ENCODE peak calls at places on chromosomes 2 and 18, in five cellular contexts. A is cardiac fibroblast, H is fibroblast of lung, F is fibroblast of pulmonary artery, Y is HCT116. D is an unnamed sample.

GRCh38 chr18:3323900-3324299 is 62.0 kb downstream of the MYL12B start:
- DNase-seq in A (peak; percentile 48), H (peak; percentile 32), F (peak; percentile 44), Y (no peak), D (no peak)

GRCh38 chr18:5058768-5059539 is 138.1 kb downstream of the AKAIN1 start:
- DNase-seq in A (peak; percentile 2), H (no peak), F (no peak), Y (no peak), D (no peak)

GRCh38 chr2:232698552-232699091 is 1.5 kb downstream of the GIGYF2 start:
- DNase-seq in A (peak; percentile 9), H (no peak), F (no peak), Y (no peak), D (no peak)

GRCh38 chr2:174362949-174363348 is 28.2 kb downstream of the SP9 start:
- DNase-seq in A (no peak), H (no peak), F (no peak), Y (no peak), D (no peak)

GRCh38 chr2:217923007-217923686 is 79.6 kb downstream of the TNS1 start:
- DNase-seq in A (no peak), H (no peak), F (no peak), Y (no peak), D (no peak)

GRCh38 chr2:62216616-62217015 is 20.7 kb downstream of the B3GNT2 start:
- DNase-seq in A (peak; percentile 90), H (peak; percentile 90), F (peak; percentile 92), Y (no peak), D (no peak)

GRCh38 chr2:171711351-171711750 is 24.1 kb downstream of the DYNC1I2 start:
- DNase-seq in A (peak; percentile 24), H (no peak), F (peak; percentile 46), Y (no peak), D (no peak)

GRCh38 chr2:111139637-111140317 is 19.1 kb downstream of the BCL2L11 start:
- DNase-seq in A (no peak), H (no peak), F (no peak), Y (no peak), D (no peak)

GRCh38 chr2:218255441-218255840 is 5.4 kb upstream of the GPBAR1 start:
- DNase-seq in A (no peak), H (peak; percentile 46), F (peak; percentile 28), Y (no peak), D (no peak)

GRCh38 chr2:238525990-238526389 is 99.3 kb downstream of the ASB1 start:
- DNase-seq in A (no peak), H (no peak), F (no peak), Y (no peak), D (no peak)

GRCh38 chr2:40957508-40957907 is 505.6 kb upstream of the SLC8A1 start:
- DNase-seq in A (peak; percentile 40), H (no peak), F (peak; percentile 76), Y (no peak), D (no peak)

GRCh38 chr2:107337209-107337898 is 451.4 kb upstream of the ST6GAL2 start:
- DNase-seq in A (peak; percentile 81), H (peak; percentile 16), F (peak; percentile 54), Y (no peak), D (no peak)

GRCh38 chr2:3076848-3077735 is 300.5 kb downstream of the EIPR1 start:
- DNase-seq in A (no peak), H (no peak), F (no peak), Y (no peak), D (peak; percentile 57)

GRCh38 chr2:39573276-39573675 is 92.4 kb upstream of the TMEM178A start:
- DNase-seq in A (no peak), H (no peak), F (no peak), Y (no peak), D (no peak)

GRCh38 chr2:3581367-3582262 is 6.6 kb downstream of the RPS7 start:
- DNase-seq in A (no peak), H (no peak), F (no peak), Y (no peak), D (no peak)

GRCh38 chr2:169526451-169526850 is 16.9 kb downstream of the KLHL41 start:
- DNase-seq in A (no peak), H (no peak), F (no peak), Y (no peak), D (no peak)

GRCh38 chr2:32136097-32136496 is 29.6 kb upstream of the SLC30A6 start:
- DNase-seq in A (no peak), H (no peak), F (no peak), Y (no peak), D (no peak)

GRCh38 chr18:12821408-12821807 is 62.6 kb downstream of the PTPN2 start:
- DNase-seq in A (no peak), H (no peak), F (no peak), Y (no peak), D (no peak)

GRCh38 chr2:241620419-241620769 is 16.6 kb downstream of the THAP4 start:
- DNase-seq in A (peak; percentile 7), H (peak; percentile 43), F (no peak), Y (peak; percentile 33), D (no peak)

GRCh38 chr2:217695033-217695520 is 307.7 kb downstream of the TNS1 start:
- DNase-seq in A (peak; percentile 83), H (peak; percentile 88), F (peak; percentile 82), Y (no peak), D (no peak)

GRCh38 chr2:161915121-161915520 is 158.9 kb downstream of the DPP4 start:
- DNase-seq in A (peak; percentile 6), H (no peak), F (peak; percentile 13), Y (no peak), D (no peak)

GRCh38 chr2:145530653-145531052 is 1010.7 kb upstream of the ZEB2 start:
- DNase-seq in A (no peak), H (no peak), F (no peak), Y (no peak), D (no peak)

GRCh38 chr2:9336534-9337354 is 86.6 kb downstream of the ITGB1BP1 start:
- DNase-seq in A (peak; percentile 93), H (peak; percentile 95), F (peak; percentile 96), Y (no peak), D (no peak)

GRCh38 chr2:38284971-38285370 is 92.1 kb downstream of the ATL2 start:
- DNase-seq in A (no peak), H (no peak), F (no peak), Y (no peak), D (no peak)

DNA sequence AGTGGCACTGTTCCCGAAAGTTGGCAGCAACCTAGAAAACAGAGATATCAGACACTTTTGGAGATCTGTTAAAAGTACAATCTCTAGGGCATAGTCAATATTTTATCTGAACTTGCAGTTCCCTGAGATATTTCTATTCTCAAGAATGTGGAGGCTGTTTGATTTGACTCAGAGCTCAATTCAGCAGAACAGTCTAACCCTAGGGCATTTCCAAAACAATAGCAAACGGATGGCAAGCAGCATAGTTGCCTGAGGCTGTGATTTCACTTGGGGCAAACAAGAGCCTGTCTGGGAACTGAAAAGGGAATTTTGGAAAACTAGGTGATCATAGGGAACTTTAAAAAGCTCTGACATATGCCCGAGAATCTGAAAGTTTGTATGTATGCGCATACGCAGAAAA is 772.8 kb upstream of the LRRTM1 start:
- DNase-seq in A (no peak), H (no peak), F (no peak), Y (no peak), D (no peak)
- H3K4me3 ChIP-seq in A (no peak overlapping the region), H (no peak overlapping the region), F (no peak overlapping the region), Y (no peak overlapping the region), D (no peak overlapping the region)

DNA sequence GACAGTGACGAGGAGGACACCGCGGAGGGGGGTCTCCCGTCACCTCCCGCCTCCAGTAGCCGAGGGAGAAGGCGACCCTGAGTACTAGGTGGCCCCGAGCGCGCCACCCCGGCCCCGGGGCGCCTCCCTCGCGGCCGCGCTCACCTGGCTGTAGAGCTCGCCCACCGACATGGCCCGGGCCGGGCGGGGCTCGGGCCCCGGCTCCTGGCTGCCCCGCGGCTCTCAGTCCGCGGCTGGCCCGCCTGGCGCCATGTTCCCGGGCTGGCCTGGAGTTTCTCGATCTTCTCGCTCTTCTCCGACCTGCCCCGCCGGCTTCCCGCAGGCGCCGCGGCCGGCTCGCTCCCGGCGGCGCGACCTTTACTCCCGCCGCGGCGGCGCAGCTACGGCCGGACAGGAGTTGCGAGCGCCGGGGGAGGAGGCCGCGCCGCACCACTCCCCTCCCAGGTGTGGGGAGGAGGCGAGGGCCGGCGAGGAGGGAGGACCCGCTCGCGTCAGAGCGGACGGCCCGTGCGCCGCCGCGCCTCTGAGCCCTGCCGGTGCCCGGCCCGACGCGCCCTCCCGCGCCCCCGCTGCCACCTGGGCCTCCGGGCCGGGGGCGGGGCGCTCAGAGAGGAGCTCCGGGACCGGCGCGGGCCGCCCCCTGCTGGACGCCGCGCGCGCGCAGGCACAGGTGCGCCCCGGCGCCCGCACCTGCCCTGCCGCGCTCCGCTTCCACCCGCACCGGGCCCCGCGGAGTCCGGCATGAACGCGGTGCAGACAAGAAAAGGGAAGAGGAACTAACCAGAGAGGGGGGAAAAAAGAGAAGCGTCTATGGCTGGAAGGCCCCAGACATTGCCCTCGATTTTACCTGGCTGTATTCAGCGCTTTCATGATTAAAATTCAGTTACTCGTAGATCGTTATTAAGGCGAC is at the start of gene MYO5B:
- DNase-seq in A (no peak), H (no peak), F (no peak), Y (peak; percentile 42), D (peak; percentile 93)
- H3K4me3 ChIP-seq in A (no peak within 1 kb of the TSS), H (no peak within 1 kb of the TSS), F (no peak within 1 kb of the TSS), Y (peak within 1 kb of the TSS; percentile 65), D (peak within 1 kb of the TSS; percentile 55)

GRCh38 chr18:9916067-9916684 is 2.4 kb downstream of the VAPA start:
- DNase-seq in A (peak; percentile 57), H (no peak), F (peak; percentile 42), Y (no peak), D (no peak)
- H3K4me3 ChIP-seq in A (peak overlapping the region; percentile 82), H (peak overlapping the region; percentile 98), F (peak overlapping the region; percentile 84), Y (peak overlapping the region; percentile 78), D (peak overlapping the region; percentile 90)

GRCh38 chr2:118221952-118222594 is 133.8 kb downstream of the INSIG2 start:
- DNase-seq in A (peak; percentile 78), H (peak; percentile 78), F (peak; percentile 83), Y (peak; percentile 53), D (no peak)

GRCh38 chr2:118224888-118225264 is 136.6 kb downstream of the INSIG2 start:
- DNase-seq in A (no peak), H (no peak), F (no peak), Y (no peak), D (no peak)

GRCh38 chr2:118224144-118224887 is 136.0 kb downstream of the INSIG2 start:
- DNase-seq in A (peak; percentile 5), H (peak; percentile 12), F (no peak), Y (no peak), D (peak; percentile 67)

GRCh38 chr2:118223487-118224136 is 135.3 kb downstream of the INSIG2 start:
- DNase-seq in A (no peak), H (peak; percentile 15), F (no peak), Y (no peak), D (no peak)

DNA sequence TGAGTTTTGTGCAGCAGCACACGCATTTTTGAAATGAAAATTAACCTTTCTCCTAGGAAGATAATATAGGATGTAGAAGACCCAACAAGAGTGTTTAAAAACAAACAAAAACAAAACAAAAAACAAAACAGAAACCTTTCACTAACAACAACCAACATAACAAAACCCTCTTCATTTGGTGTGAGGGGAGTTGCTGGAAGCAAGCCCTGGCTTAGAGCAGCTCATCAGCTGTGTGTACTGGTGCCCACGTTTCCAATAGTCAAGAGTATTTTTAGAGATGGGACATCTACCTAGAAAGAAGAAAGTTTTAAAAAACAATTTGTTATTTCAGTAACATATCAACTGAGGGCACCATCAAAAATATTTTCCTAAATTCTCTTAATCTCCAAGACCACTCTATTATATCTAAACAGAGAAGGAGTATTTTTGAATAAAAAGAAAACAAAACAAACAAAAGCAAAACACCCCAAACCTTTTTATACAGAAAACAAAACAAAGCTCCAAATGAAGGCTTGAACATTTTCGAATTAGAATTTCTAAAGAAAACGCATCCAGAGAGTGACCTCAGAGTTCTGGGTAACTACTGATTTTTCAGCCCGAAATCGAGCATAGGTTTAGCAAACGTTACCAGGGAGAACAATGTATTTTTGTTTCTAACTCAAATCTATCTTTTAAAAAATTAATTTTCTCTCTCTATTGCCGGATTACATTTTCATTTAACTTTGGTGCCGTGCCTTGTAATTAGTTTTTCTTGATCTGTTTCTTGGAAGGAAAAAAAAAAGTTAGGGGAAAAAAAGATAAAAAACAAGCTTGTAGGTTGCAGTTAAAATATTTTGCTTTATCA is 134.6 kb downstream of the INSIG2 start:
- DNase-seq in A (no peak), H (peak; percentile 4), F (no peak), Y (no peak), D (no peak)
- H3K4me3 ChIP-seq in A (no peak overlapping the region), H (no peak overlapping the region), F (no peak overlapping the region), Y (no peak overlapping the region), D (no peak overlapping the region)

D was measured in upper lobe of right lung.